ENCODE peak calls at places on chromosomes 7 and 10, in four cellular contexts. One of them, this sample, is unnamed. For H3K27me3, the result is how much of the 10 kb centered on the place peaks cover.

GRCh38 chr7:99000904-99001442 is 122.6 kb downstream of the TRRAP start:
- DNase-seq in mammary epithelial cell: no peak
- DNase-seq in adrenal gland: peak
- DNase-seq in lower lobe of right lung: no peak
- DNase-seq in this sample: no peak

GRCh38 chr10:103854687-103855423 is 521 bp downstream of the SH3PXD2A start:
- DNase-seq in mammary epithelial cell: no peak
- DNase-seq in adrenal gland: no peak
- DNase-seq in lower lobe of right lung: no peak
- DNase-seq in this sample: peak

GRCh38 chr10:6678211-6678803 is 98.2 kb upstream of the PRKCQ start:
- DNase-seq in mammary epithelial cell: peak
- DNase-seq in adrenal gland: peak
- DNase-seq in lower lobe of right lung: no peak
- DNase-seq in this sample: peak

GRCh38 chr10:31099664-31100063 is 68.0 kb upstream of the ZNF438 start:
- DNase-seq in mammary epithelial cell: peak
- DNase-seq in adrenal gland: no peak
- DNase-seq in lower lobe of right lung: no peak
- DNase-seq in this sample: no peak

GRCh38 chr10:24652381-24652957 is 71.2 kb downstream of the ARHGAP21 start:
- DNase-seq in mammary epithelial cell: no peak
- DNase-seq in adrenal gland: no peak
- DNase-seq in lower lobe of right lung: no peak
- DNase-seq in this sample: no peak

GRCh38 chr10:34028936-34029335 is 694.5 kb upstream of the NRP1 start:
- DNase-seq in mammary epithelial cell: no peak
- DNase-seq in adrenal gland: no peak
- DNase-seq in lower lobe of right lung: no peak
- DNase-seq in this sample: no peak

GRCh38 chr7:44534501-44534900 is 6.6 kb downstream of the NPC1L1 start:
- DNase-seq in mammary epithelial cell: peak
- DNase-seq in adrenal gland: no peak
- DNase-seq in lower lobe of right lung: no peak
- DNase-seq in this sample: no peak

GRCh38 chr7:72234086-72234485 is 178.1 kb downstream of the CALN1 start:
- DNase-seq in mammary epithelial cell: no peak
- DNase-seq in adrenal gland: peak
- DNase-seq in lower lobe of right lung: no peak
- DNase-seq in this sample: no peak

GRCh38 chr7:36781011-36781738 is 56.9 kb upstream of the AOAH start:
- DNase-seq in mammary epithelial cell: no peak
- DNase-seq in adrenal gland: no peak
- DNase-seq in lower lobe of right lung: no peak
- DNase-seq in this sample: no peak

GRCh38 chr10:79353726-79354125 is 6.5 kb downstream of the PPIF start:
- DNase-seq in mammary epithelial cell: no peak
- DNase-seq in adrenal gland: peak
- DNase-seq in lower lobe of right lung: no peak
- DNase-seq in this sample: no peak

GRCh38 chr7:93538061-93538460 is 36.5 kb downstream of the CALCR start:
- DNase-seq in mammary epithelial cell: no peak
- DNase-seq in adrenal gland: no peak
- DNase-seq in lower lobe of right lung: no peak
- DNase-seq in this sample: no peak

GRCh38 chr10:75234017-75234682 is 1.6 kb downstream of the COMTD1 start:
- DNase-seq in mammary epithelial cell: peak
- DNase-seq in adrenal gland: peak
- DNase-seq in lower lobe of right lung: peak
- DNase-seq in this sample: peak

GRCh38 chr7:25527665-25528064 is 299.4 kb upstream of the NPVF start:
- DNase-seq in mammary epithelial cell: no peak
- DNase-seq in adrenal gland: no peak
- DNase-seq in lower lobe of right lung: no peak
- DNase-seq in this sample: no peak

GRCh38 chr10:80320377-80320776 is 30.9 kb upstream of the MAT1A start:
- DNase-seq in mammary epithelial cell: no peak
- DNase-seq in adrenal gland: no peak
- DNase-seq in lower lobe of right lung: no peak
- DNase-seq in this sample: no peak

GRCh38 chr7:17560966-17561365 is 262.5 kb downstream of the AHR start:
- DNase-seq in mammary epithelial cell: peak
- DNase-seq in adrenal gland: no peak
- DNase-seq in lower lobe of right lung: no peak
- DNase-seq in this sample: no peak

GRCh38 chr7:17558135-17558534 is 259.7 kb downstream of the AHR start:
- DNase-seq in mammary epithelial cell: no peak
- DNase-seq in adrenal gland: no peak
- DNase-seq in lower lobe of right lung: no peak
- DNase-seq in this sample: no peak

GRCh38 chr7:17558558-17559332 is 260.3 kb downstream of the AHR start:
- DNase-seq in mammary epithelial cell: no peak
- DNase-seq in adrenal gland: no peak
- DNase-seq in lower lobe of right lung: no peak
- DNase-seq in this sample: no peak

GRCh38 chr7:17560516-17560915 is 262.1 kb downstream of the AHR start:
- DNase-seq in mammary epithelial cell: peak
- DNase-seq in adrenal gland: no peak
- DNase-seq in lower lobe of right lung: no peak
- DNase-seq in this sample: no peak

GRCh38 chr7:17559388-17559787 is 260.9 kb downstream of the AHR start:
- DNase-seq in mammary epithelial cell: peak
- DNase-seq in adrenal gland: no peak
- DNase-seq in lower lobe of right lung: no peak
- DNase-seq in this sample: no peak
- H3K27me3 ChIP-seq in mammary epithelial cell: under half
- H3K27me3 ChIP-seq in adrenal gland: under half
- H3K27me3 ChIP-seq in lower lobe of right lung: under half
- H3K27me3 ChIP-seq in this sample: under half

DNA sequence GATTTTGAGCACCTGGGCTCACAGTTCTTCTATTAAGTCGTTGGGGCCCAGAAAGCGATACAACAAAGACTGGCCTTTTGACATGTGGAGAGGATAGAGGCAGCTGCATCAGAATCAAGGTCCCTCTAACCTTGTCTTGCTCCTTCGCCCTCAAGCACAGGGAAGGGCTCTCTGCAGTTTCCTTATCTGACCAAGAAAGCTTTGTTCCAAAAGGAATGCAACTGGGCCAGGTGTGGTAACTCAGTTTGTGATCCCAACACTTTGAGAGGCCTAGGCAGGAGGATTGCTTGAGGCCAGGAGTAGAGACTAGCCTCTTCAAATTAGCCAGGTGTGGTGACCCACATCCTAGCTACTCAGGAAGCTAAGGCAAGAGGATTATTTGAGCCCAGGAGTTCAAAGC is 32.2 kb downstream of the SVOPL start:
- DNase-seq in mammary epithelial cell: no peak
- DNase-seq in adrenal gland: no peak
- DNase-seq in lower lobe of right lung: no peak
- DNase-seq in this sample: no peak
- H3K27ac ChIP-seq in mammary epithelial cell: no peak
- H3K27ac ChIP-seq in adrenal gland: no peak
- H3K27ac ChIP-seq in lower lobe of right lung: no peak
- H3K27ac ChIP-seq in this sample: no peak

DNA sequence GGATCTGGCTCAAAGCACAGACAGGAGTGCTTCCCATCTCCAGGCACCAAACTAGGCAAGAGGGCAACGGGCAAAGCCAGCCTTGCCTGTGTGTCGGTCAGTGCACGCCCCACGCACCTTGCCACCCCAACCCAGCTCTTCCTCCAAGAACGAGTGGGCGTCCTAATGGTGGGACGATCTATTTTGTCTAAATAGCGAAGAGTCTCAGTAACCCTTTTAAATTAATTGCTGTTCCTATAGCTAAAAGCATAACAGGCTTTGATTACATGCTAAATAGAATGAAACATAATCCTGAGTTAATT is 12.2 kb downstream of the EN2 start:
- DNase-seq in mammary epithelial cell: no peak
- DNase-seq in adrenal gland: no peak
- DNase-seq in lower lobe of right lung: no peak
- DNase-seq in this sample: no peak
- H3K27me3 ChIP-seq in mammary epithelial cell: half or more
- H3K27me3 ChIP-seq in adrenal gland: half or more
- H3K27me3 ChIP-seq in lower lobe of right lung: half or more
- H3K27me3 ChIP-seq in this sample: under half

DNA sequence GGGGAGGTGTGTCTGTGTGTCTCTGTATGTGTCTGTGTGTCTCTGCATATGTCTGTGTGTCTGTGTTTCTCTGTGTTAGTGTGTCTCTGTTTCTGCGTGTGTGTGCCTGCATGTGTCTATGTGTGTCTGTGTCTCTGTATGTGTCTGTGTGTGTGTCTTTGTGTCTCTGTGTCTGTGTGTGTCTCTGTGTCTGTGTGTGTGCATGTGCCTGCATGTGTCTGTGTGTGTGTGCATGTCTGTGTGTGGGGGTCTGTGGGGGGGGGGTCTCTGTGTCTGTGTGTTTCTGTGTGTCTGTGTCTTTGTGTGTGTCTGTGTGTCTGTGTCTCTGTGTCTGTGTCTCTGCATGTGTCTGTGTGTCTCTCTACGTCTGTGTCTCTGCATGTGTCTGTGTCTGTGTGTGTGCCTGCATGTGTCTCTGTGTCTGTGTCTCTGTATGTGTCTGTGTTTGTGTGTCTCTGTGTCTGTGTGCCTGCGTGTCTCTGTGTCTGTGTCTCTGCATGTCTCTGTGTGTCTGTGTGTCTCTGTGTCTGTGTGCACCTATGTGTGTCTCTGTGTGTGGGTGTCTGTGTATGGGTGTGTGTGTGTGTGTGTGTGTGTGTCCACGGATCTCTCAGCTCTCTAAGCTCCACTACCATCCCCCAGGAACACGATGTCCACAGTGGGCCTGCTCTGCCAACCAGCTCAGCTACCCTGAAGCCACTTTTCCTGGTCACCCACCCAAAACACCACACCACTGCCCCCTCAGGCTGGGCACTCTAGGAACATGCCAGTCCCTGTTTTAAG is 41.7 kb downstream of the RASGEF1A start:
- DNase-seq in mammary epithelial cell: no peak
- DNase-seq in adrenal gland: no peak
- DNase-seq in lower lobe of right lung: no peak
- DNase-seq in this sample: peak
- H3K27ac ChIP-seq in mammary epithelial cell: no peak
- H3K27ac ChIP-seq in adrenal gland: peak
- H3K27ac ChIP-seq in lower lobe of right lung: no peak
- H3K27ac ChIP-seq in this sample: no peak

GRCh38 chr7:158472631-158473030 is 115.0 kb downstream of the PTPRN2 start:
- DNase-seq in mammary epithelial cell: no peak
- DNase-seq in adrenal gland: no peak
- DNase-seq in lower lobe of right lung: no peak
- DNase-seq in this sample: no peak
- H3K27me3 ChIP-seq in mammary epithelial cell: under half
- H3K27me3 ChIP-seq in adrenal gland: under half
- H3K27me3 ChIP-seq in lower lobe of right lung: under half
- H3K27me3 ChIP-seq in this sample: under half

DNA sequence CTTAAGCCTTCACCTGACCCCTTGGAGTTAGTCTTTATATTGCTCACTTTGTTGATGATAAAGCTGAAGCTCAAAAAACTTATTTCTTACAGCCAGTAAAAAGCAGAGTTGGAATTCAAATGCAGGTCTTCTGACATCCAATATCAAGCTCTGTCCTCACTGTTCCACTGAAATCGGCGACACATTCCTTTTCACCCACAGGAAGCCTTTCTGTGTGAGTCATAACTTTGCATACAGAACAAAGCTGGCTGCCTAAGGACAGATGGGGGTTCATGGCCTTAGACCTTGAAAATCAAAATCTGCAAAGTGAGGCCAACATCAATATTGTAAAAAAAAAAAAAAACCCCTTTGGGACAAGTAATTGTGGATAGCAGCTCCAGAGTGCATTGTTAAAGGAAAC is 21.8 kb upstream of the AKR1B1 start:
- DNase-seq in mammary epithelial cell: peak
- DNase-seq in adrenal gland: peak
- DNase-seq in lower lobe of right lung: no peak
- DNase-seq in this sample: no peak
- H3K27ac ChIP-seq in mammary epithelial cell: no peak
- H3K27ac ChIP-seq in adrenal gland: peak
- H3K27ac ChIP-seq in lower lobe of right lung: no peak
- H3K27ac ChIP-seq in this sample: no peak

GRCh38 chr7:364536-364935 is 74.6 kb downstream of the FOXL3 start:
- DNase-seq in mammary epithelial cell: no peak
- DNase-seq in adrenal gland: no peak
- DNase-seq in lower lobe of right lung: peak
- DNase-seq in this sample: no peak

GRCh38 chr7:360454-361100 is 70.6 kb downstream of the FOXL3 start:
- DNase-seq in mammary epithelial cell: no peak
- DNase-seq in adrenal gland: no peak
- DNase-seq in lower lobe of right lung: peak
- DNase-seq in this sample: no peak

GRCh38 chr7:361680-362415 is 71.9 kb downstream of the FOXL3 start:
- DNase-seq in mammary epithelial cell: no peak
- DNase-seq in adrenal gland: no peak
- DNase-seq in lower lobe of right lung: peak
- DNase-seq in this sample: no peak

GRCh38 chr7:363626-364025 is 73.7 kb downstream of the FOXL3 start:
- DNase-seq in mammary epithelial cell: no peak
- DNase-seq in adrenal gland: no peak
- DNase-seq in lower lobe of right lung: peak
- DNase-seq in this sample: no peak

DNA sequence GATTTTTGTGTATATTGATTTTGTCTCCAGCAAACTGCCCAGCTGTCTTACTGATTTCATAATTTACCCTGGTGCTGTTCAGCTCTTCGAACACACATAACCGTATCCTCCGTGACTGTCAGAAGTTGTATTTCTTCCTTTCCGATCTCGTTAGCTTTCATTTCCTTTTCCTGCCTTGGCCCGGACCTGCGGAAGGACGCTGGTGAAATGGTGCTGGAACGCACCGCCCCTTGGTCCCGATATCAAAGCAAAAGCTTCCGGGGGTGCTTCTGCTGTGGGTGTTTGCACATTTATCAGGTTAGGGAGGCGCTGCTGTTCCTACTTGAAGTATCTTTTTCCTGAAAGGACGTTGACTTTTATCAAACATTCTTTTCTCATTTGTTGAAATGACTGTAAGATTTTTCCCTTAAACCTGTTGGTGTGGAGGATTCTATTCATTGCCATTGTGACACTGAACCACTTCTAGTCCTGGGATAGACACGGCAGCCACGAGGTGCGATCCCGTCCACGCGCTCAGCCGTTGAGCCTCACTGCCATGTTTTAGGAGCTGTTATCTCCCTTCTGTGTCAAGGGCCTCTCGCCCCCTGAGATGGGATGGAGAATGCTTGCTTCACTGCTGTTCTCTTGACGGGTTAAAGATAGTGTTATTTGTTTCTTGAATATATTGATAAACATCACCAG is 72.6 kb downstream of the FOXL3 start:
- DNase-seq in mammary epithelial cell: no peak
- DNase-seq in adrenal gland: peak
- DNase-seq in lower lobe of right lung: peak
- DNase-seq in this sample: no peak
- H3K27me3 ChIP-seq in mammary epithelial cell: under half
- H3K27me3 ChIP-seq in adrenal gland: under half
- H3K27me3 ChIP-seq in lower lobe of right lung: under half
- H3K27me3 ChIP-seq in this sample: under half

This sample was measured in ovary.